ENCODE peak calls at places on chromosomes 5 and 9, in six cellular contexts. J is midbrain, Z is heart right ventricle, T is GM03348, M is dorsolateral prefrontal cortex, C is Caki2. L is an unnamed sample.

GRCh38 chr5:179293276-179293675 is 52.0 kb downstream of the ADAMTS2 start:
- DNase-seq in M (no peak), C (no peak), J (no peak), T (peak), Z (no peak), L (no peak)

GRCh38 chr5:161547573-161548471 is 1.3 kb upstream of the GABRB2 start:
- DNase-seq in T (peak), M (peak), C (no peak), Z (no peak), J (no peak), L (no peak)

GRCh38 chr9:133239533-133240090 is 30.6 kb upstream of the OBP2B start:
- DNase-seq in Z (no peak), J (no peak), C (no peak), M (no peak), T (no peak), L (no peak)

GRCh38 chr5:101024299-101024698 is 121.2 kb upstream of the ST8SIA4 start:
- DNase-seq in Z (no peak), J (no peak), T (no peak), M (no peak), C (no peak), L (no peak)

GRCh38 chr9:98045234-98046160 is 11.0 kb upstream of the NANS start:
- DNase-seq in J (no peak), M (no peak), C (no peak), T (no peak), Z (no peak), L (no peak)

GRCh38 chr9:108445431-108446018 is 410.3 kb downstream of the ACTL7B start:
- DNase-seq in C (no peak), T (no peak), M (no peak), J (peak), Z (no peak), L (no peak)

GRCh38 chr5:149632311-149633251 is 51.3 kb downstream of the ARHGEF37 start:
- DNase-seq in J (no peak), Z (no peak), T (peak), C (peak), M (no peak), L (no peak)

GRCh38 chr9:106482733-106483132 is 380.2 kb upstream of the ZNF462 start:
- DNase-seq in M (no peak), T (no peak), C (no peak), J (no peak), Z (no peak), L (no peak)

GRCh38 chr5:26700759-26701384 is 337.5 kb downstream of the CDH9 start:
- DNase-seq in M (peak), J (peak), Z (no peak), T (peak), C (peak), L (no peak)

GRCh38 chr9:94002316-94003140 is 47.4 kb upstream of the BARX1 start:
- DNase-seq in J (peak), M (no peak), Z (no peak), C (no peak), T (peak), L (no peak)

GRCh38 chr9:116605904-116606341 is 81.2 kb upstream of the TRIM32 start:
- DNase-seq in M (no peak), Z (peak), J (no peak), C (no peak), T (peak), L (no peak)

GRCh38 chr5:128135286-128135685 is 51.7 kb downstream of the SLC12A2 start:
- DNase-seq in J (no peak), Z (no peak), C (no peak), T (peak), M (no peak), L (no peak)

GRCh38 chr5:134018154-134018985 is 13.6 kb upstream of the VDAC1 start:
- DNase-seq in C (peak), T (no peak), Z (no peak), M (no peak), J (no peak), L (no peak)

GRCh38 chr5:30838936-30839511 is 354.5 kb upstream of the CDH6 start:
- DNase-seq in M (no peak), T (no peak), J (no peak), C (peak), Z (no peak), L (no peak)

GRCh38 chr5:173016621-173017046 is 33.1 kb downstream of the ATP6V0E1 start:
- DNase-seq in Z (no peak), J (peak), M (no peak), T (no peak), C (peak), L (no peak)

GRCh38 chr5:173802670-173803165 is 85.4 kb upstream of the CPEB4 start:
- DNase-seq in Z (no peak), C (no peak), T (peak), M (no peak), J (no peak), L (peak)

GRCh38 chr5:169668732-169669131 is 31.7 kb downstream of the DOCK2 start:
- DNase-seq in J (no peak), T (no peak), M (no peak), Z (no peak), C (peak), L (no peak)

GRCh38 chr5:160036884-160037283 is 27.9 kb downstream of the TTC1 start:
- DNase-seq in C (no peak), M (peak), Z (no peak), J (no peak), T (no peak), L (no peak)

GRCh38 chr5:160159991-160160826 is 41.0 kb upstream of the PWWP2A start:
- DNase-seq in T (no peak), M (peak), C (no peak), J (no peak), Z (no peak), L (no peak)

GRCh38 chr5:141508808-141509611 is 20.1 kb downstream of the PCDHGC5 start:
- DNase-seq in J (peak), Z (peak), T (peak), C (peak), M (no peak), L (peak)

GRCh38 chr9:132192728-132193127 is 30.9 kb downstream of the NTNG2 start:
- DNase-seq in C (no peak), J (peak), Z (no peak), T (no peak), M (peak), L (no peak)